ENCODE peak calls at places on chromosomes 12 and 14, in nine cellular contexts. Q is pulmonary artery endothelial cell, M is H54, D is HuH-7.5, F is GM13977, K is uterus, R is endothelial cell, X is progenitor cell of endocrine pancreas, Z is epithelial cell of proximal tubule. V is an unnamed sample.

GRCh38 chr14:64444984-64445845 is 20.1 kb upstream of the AKAP5 start:
- DNase-seq in X (no peak), M (peak; percentile 49), K (peak; percentile 46), Q (peak; percentile 29), R (no peak), F (peak; percentile 85), Z (peak; percentile 51), D (no peak), V (no peak)

GRCh38 chr14:65015391-65015790 is 28.7 kb downstream of the FNTB start:
- DNase-seq in Z (no peak), M (no peak), R (no peak), D (no peak), X (no peak), K (no peak), F (no peak), Q (no peak), V (no peak)

GRCh38 chr14:60430276-60430675 is 55.6 kb downstream of the C14orf39 start:
- DNase-seq in D (no peak), R (no peak), Q (no peak), M (no peak), Z (no peak), K (no peak), F (no peak), X (no peak), V (no peak)

GRCh38 chr14:64709126-64709525 is 4.9 kb downstream of the PLEKHG3 start:
- DNase-seq in K (no peak), Q (no peak), M (no peak), F (no peak), X (no peak), D (no peak), R (no peak), Z (no peak), V (no peak)

GRCh38 chr12:22577667-22578066 is 33.3 kb upstream of the C2CD5 start:
- DNase-seq in K (no peak), M (no peak), D (no peak), R (no peak), F (no peak), Q (no peak), X (no peak), Z (no peak), V (no peak)

GRCh38 chr14:58151701-58152568 is at the start of gene ARMH4:
- DNase-seq in R (peak; percentile 75), M (peak; percentile 62), X (peak; percentile 80), F (peak; percentile 78), Q (peak; percentile 45), Z (no peak), D (peak; percentile 67), K (peak; percentile 77), V (peak; percentile 93)

GRCh38 chr12:127761880-127762279 is 505.1 kb upstream of the TMEM132C start:
- DNase-seq in F (no peak), Z (no peak), Q (no peak), M (no peak), R (no peak), D (no peak), X (no peak), K (no peak), V (no peak)

GRCh38 chr12:113846275-113846674 is 119.8 kb downstream of the RBM19 start:
- DNase-seq in D (no peak), Z (no peak), R (no peak), Q (no peak), K (no peak), M (no peak), F (no peak), X (no peak), V (no peak)

GRCh38 chr12:126337556-126337955 is 1272.3 kb downstream of the AACS start:
- DNase-seq in M (peak; percentile 11), D (no peak), Z (no peak), K (no peak), Q (no peak), X (no peak), R (no peak), F (no peak), V (no peak)

GRCh38 chr12:78863482-78864427 is 819 bp upstream of the SYT1 start:
- DNase-seq in R (peak; percentile 55), Q (no peak), M (peak; percentile 47), F (peak; percentile 38), K (peak; percentile 66), Z (no peak), D (peak; percentile 71), X (peak; percentile 15), V (peak; percentile 56)

GRCh38 chr12:13071305-13072280 is 27.4 kb downstream of the FAM234B start:
- DNase-seq in K (no peak), R (no peak), F (no peak), Q (no peak), X (no peak), Z (no peak), D (no peak), M (no peak), V (no peak)

GRCh38 chr14:103880986-103881926 is 33.9 kb upstream of the PPP1R13B start:
- DNase-seq in F (no peak), Q (no peak), R (no peak), K (no peak), M (no peak), X (no peak), Z (no peak), D (no peak), V (no peak)

GRCh38 chr12:9992296-9992695 is 6.6 kb downstream of the CLEC1B start:
- DNase-seq in R (no peak), X (no peak), Z (no peak), Q (no peak), F (no peak), K (no peak), D (no peak), M (no peak), V (no peak)

GRCh38 chr14:52873694-52874093 is 77.2 kb downstream of the FERMT2 start:
- DNase-seq in M (no peak), K (peak; percentile 42), D (no peak), Z (no peak), Q (no peak), F (no peak), R (no peak), X (no peak), V (no peak)

GRCh38 chr14:89921346-89921745 is 33.2 kb downstream of the EFCAB11 start:
- DNase-seq in K (no peak), R (no peak), Q (no peak), F (no peak), M (no peak), Z (no peak), D (no peak), X (no peak), V (no peak)

GRCh38 chr14:73762375-73762822 is 48.2 kb upstream of the PNMA1 start:
- DNase-seq in X (no peak), D (no peak), K (no peak), Q (no peak), Z (no peak), F (peak; percentile 70), M (no peak), R (no peak), V (no peak)

GRCh38 chr12:82687020-82687951 is 580 bp downstream of the TMTC2 start:
- DNase-seq in R (peak; percentile 49), X (peak; percentile 53), M (peak; percentile 22), D (peak; percentile 20), Z (no peak), Q (no peak), F (peak; percentile 47), K (peak; percentile 23), V (peak; percentile 89)

GRCh38 chr14:61322011-61322798 is 826 bp downstream of the PRKCH start:
- DNase-seq in F (no peak), Z (no peak), X (no peak), D (no peak), R (no peak), K (no peak), Q (no peak), M (no peak), V (peak; percentile 86)

GRCh38 chr12:9883175-9883574 is 1.9 kb downstream of the KLRF2 start:
- DNase-seq in M (no peak), X (no peak), Z (no peak), Q (no peak), F (no peak), R (no peak), D (no peak), K (no peak), V (no peak)

V was measured in left lung.